ENCODE peak calls at places on chromosomes 2 and 18, in ten cellular contexts. B, T, Q, L, O, X, D, S, Z and A are unnamed samples.
A peak's percentile ranks its signal among the peaks of the same experiment; 100 is the strongest.

GRCh38 chr2:173571021-173571821 is 216.5 kb downstream of the CDCA7 start:
- DNase-seq in B (peak; percentile 49), T (peak; percentile 75), Q (peak; percentile 61), L (peak; percentile 50), O (no peak), X (no peak), D (no peak), S (peak; percentile 28), Z (peak; percentile 64), A (no peak)

GRCh38 chr2:8623958-8624591 is 57.8 kb upstream of the ID2 start:
- DNase-seq in B (no peak), T (peak; percentile 1), Q (no peak), L (no peak), O (no peak), X (no peak), D (no peak), S (no peak), Z (no peak), A (no peak)

GRCh38 chr2:240994161-240994896 is 4.1 kb upstream of the SNED1 start:
- DNase-seq in B (no peak), T (no peak), Q (no peak), L (no peak), O (no peak), X (no peak), D (no peak), S (no peak), Z (no peak), A (no peak)

GRCh38 chr2:45595724-45596435 is 15.2 kb downstream of the SRBD1 start:
- DNase-seq in B (peak; percentile 34), T (no peak), Q (peak; percentile 92), L (peak; percentile 58), O (no peak), X (peak; percentile 29), D (no peak), S (peak; percentile 71), Z (peak; percentile 71), A (no peak)

GRCh38 chr2:73175663-73176204 is 26.6 kb upstream of the NOTO start:
- DNase-seq in B (peak; percentile 14), T (peak; percentile 36), Q (peak; percentile 73), L (peak; percentile 48), O (no peak), X (peak; percentile 31), D (peak; percentile 63), S (peak; percentile 73), Z (peak; percentile 76), A (no peak)

GRCh38 chr2:213862407-213863076 is 548.3 kb upstream of the VWC2L start:
- DNase-seq in B (no peak), T (no peak), Q (no peak), L (no peak), O (no peak), X (no peak), D (no peak), S (no peak), Z (no peak), A (no peak)

GRCh38 chr2:58180635-58181034 is 60.5 kb downstream of the FANCL start:
- DNase-seq in B (no peak), T (no peak), Q (no peak), L (no peak), O (no peak), X (no peak), D (no peak), S (no peak), Z (no peak), A (no peak)

GRCh38 chr2:200787351-200788128 is 24.2 kb upstream of the BZW1 start:
- DNase-seq in B (no peak), T (no peak), Q (peak; percentile 95), L (no peak), O (peak; percentile 92), X (no peak), D (no peak), S (peak; percentile 67), Z (peak; percentile 99), A (no peak)

GRCh38 chr2:133346654-133347053 is 221.6 kb downstream of the NCKAP5 start:
- DNase-seq in B (no peak), T (no peak), Q (peak; percentile 84), L (peak; percentile 29), O (no peak), X (no peak), D (no peak), S (peak; percentile 81), Z (peak; percentile 67), A (no peak)

GRCh38 chr2:203722411-203722810 is 16.0 kb downstream of the CD28 start:
- DNase-seq in B (no peak), T (no peak), Q (peak; percentile 53), L (no peak), O (no peak), X (no peak), D (no peak), S (no peak), Z (peak; percentile 44), A (no peak)

GRCh38 chr2:10054976-10055375 is 11.6 kb downstream of the KLF11 start:
- DNase-seq in B (no peak), T (no peak), Q (no peak), L (no peak), O (no peak), X (no peak), D (no peak), S (no peak), Z (no peak), A (no peak)

GRCh38 chr2:145769053-145769716 is 1249.3 kb upstream of the ZEB2 start:
- DNase-seq in B (no peak), T (no peak), Q (no peak), L (no peak), O (no peak), X (no peak), D (no peak), S (no peak), Z (no peak), A (no peak)

GRCh38 chr2:188146888-188147287 is 144.8 kb upstream of the GULP1 start:
- DNase-seq in B (no peak), T (no peak), Q (peak; percentile 11), L (no peak), O (no peak), X (no peak), D (no peak), S (no peak), Z (no peak), A (no peak)

GRCh38 chr18:58908006-58908405 is 43.3 kb downstream of the ZNF532 start:
- DNase-seq in B (no peak), T (no peak), Q (no peak), L (no peak), O (no peak), X (no peak), D (no peak), S (no peak), Z (no peak), A (no peak)

GRCh38 chr2:157722580-157723234 is 94.0 kb upstream of the ACVR1C start:
- DNase-seq in B (no peak), T (peak; percentile 7), Q (peak; percentile 24), L (no peak), O (no peak), X (no peak), D (no peak), S (no peak), Z (peak; percentile 36), A (no peak)

GRCh38 chr2:12543452-12544220 is 173.1 kb upstream of the TRIB2 start:
- DNase-seq in B (no peak), T (no peak), Q (peak; percentile 63), L (no peak), O (no peak), X (no peak), D (no peak), S (peak; percentile 68), Z (no peak), A (peak; percentile 18)

GRCh38 chr2:196459539-196459938 is 180.0 kb upstream of the CCDC150 start:
- DNase-seq in B (no peak), T (no peak), Q (peak; percentile 53), L (no peak), O (no peak), X (no peak), D (no peak), S (peak; percentile 18), Z (peak; percentile 36), A (no peak)